ENCODE peak calls at places on chromosomes 13 and 19, in four cellular contexts. G, R, F and P are unnamed samples.
A peak's percentile ranks its signal among the peaks of the same experiment; 100 is the strongest.

GRCh38 chr13:28579334-28579733 is 79.6 kb upstream of the POMP start:
- DNase-seq in G (no peak), R (no peak), F (peak; percentile 45), P (no peak)

GRCh38 chr19:54530866-54531265 is 28.2 kb downstream of the LAIR2 start:
- DNase-seq in G (no peak), R (no peak), F (no peak), P (no peak)

GRCh38 chr19:56960959-56961622 is 120.6 kb upstream of the PEG3 start:
- DNase-seq in G (no peak), R (no peak), F (no peak), P (no peak)

GRCh38 chr19:4557186-4557970 is 2.1 kb downstream of the SEMA6B start:
- DNase-seq in G (no peak), R (no peak), F (peak; percentile 78), P (no peak)

GRCh38 chr13:28753946-28754345 is 35.2 kb upstream of the SLC46A3 start:
- DNase-seq in G (no peak), R (no peak), F (no peak), P (no peak)

GRCh38 chr13:23570931-23571330 is 719 bp downstream of the TNFRSF19 start:
- DNase-seq in G (no peak), R (peak; percentile 47), F (no peak), P (no peak)

GRCh38 chr13:98746968-98747367 is 5.5 kb downstream of the SLC15A1 start:
- DNase-seq in G (peak; percentile 36), R (no peak), F (no peak), P (no peak)

GRCh38 chr13:108269601-108270328 is at the start of gene TNFSF13B:
- DNase-seq in G (peak; percentile 57), R (no peak), F (peak; percentile 82), P (peak; percentile 62)

GRCh38 chr13:111035861-111036260 is 79.2 kb upstream of the ARHGEF7 start:
- DNase-seq in G (no peak), R (no peak), F (no peak), P (no peak)

GRCh38 chr19:13240312-13241022 is 90.3 kb downstream of the IER2 start:
- DNase-seq in G (no peak), R (no peak), F (no peak), P (no peak)

GRCh38 chr13:72295173-72295572 is 428.2 kb upstream of the DACH1 start:
- DNase-seq in G (no peak), R (no peak), F (no peak), P (no peak)

GRCh38 chr13:98677398-98677797 is 75.1 kb downstream of the SLC15A1 start:
- DNase-seq in G (no peak), R (no peak), F (no peak), P (no peak)

GRCh38 chr13:99979453-99980200 is 2.0 kb upstream of the ZIC2 start:
- DNase-seq in G (no peak), R (no peak), F (peak; percentile 70), P (no peak)

GRCh38 chr19:11964496-11964857 is 363 bp upstream of the ZNF763 start:
- DNase-seq in G (no peak), R (no peak), F (no peak), P (no peak)

GRCh38 chr13:33870046-33870668 is 52.2 kb downstream of the RFC3 start:
- DNase-seq in G (no peak), R (no peak), F (no peak), P (no peak)

GRCh38 chr19:41882568-41883462 is at the start of gene ARHGEF1:
- DNase-seq in G (peak; percentile 75), R (no peak), F (no peak), P (peak; percentile 19)

GRCh38 chr19:46392252-46392801 is 21.0 kb downstream of the CCDC8 start:
- DNase-seq in G (no peak), R (no peak), F (no peak), P (no peak)

GRCh38 chr19:1520203-1520780 is 3.6 kb upstream of the PLK5 start:
- DNase-seq in G (no peak), R (no peak), F (no peak), P (no peak)

GRCh38 chr19:53868091-53868891 is 608 bp downstream of the MYADM start:
- DNase-seq in G (peak; percentile 69), R (no peak), F (peak; percentile 66), P (no peak)

GRCh38 chr13:76672422-76672821 is 213.8 kb downstream of the KCTD12 start:
- DNase-seq in G (no peak), R (no peak), F (no peak), P (no peak)

GRCh38 chr19:46625731-46626130 is 842 bp upstream of the PTGIR start:
- DNase-seq in G (no peak), R (no peak), F (no peak), P (no peak)

GRCh38 chr13:103772576-103772975 is 706.4 kb upstream of the SLC10A2 start:
- DNase-seq in G (no peak), R (no peak), F (no peak), P (no peak)

GRCh38 chr19:6125571-6125989 is 9.9 kb upstream of the ACSBG2 start:
- DNase-seq in G (peak; percentile 71), R (peak; percentile 66), F (peak; percentile 81), P (peak; percentile 90)

GRCh38 chr13:100694722-100695644 is 20.4 kb upstream of the TMTC4 start:
- DNase-seq in G (peak; percentile 31), R (no peak), F (peak; percentile 84), P (no peak)

GRCh38 chr13:112067871-112068305 is 939 bp downstream of the SOX1 start:
- DNase-seq in G (no peak), R (no peak), F (peak; percentile 70), P (no peak)

GRCh38 chr13:30438286-30438685 is 16.0 kb downstream of the UBE2L5 start:
- DNase-seq in G (no peak), R (no peak), F (no peak), P (no peak)

GRCh38 chr13:97332725-97333124 is 101.2 kb upstream of the RAP2A start:
- DNase-seq in G (no peak), R (no peak), F (no peak), P (no peak)

GRCh38 chr19:4456566-4456842 is 1.1 kb downstream of the UBXN6 start:
- DNase-seq in G (peak; percentile 36), R (no peak), F (peak; percentile 51), P (peak; percentile 54)

GRCh38 chr19:45523642-45524256 is 16.5 kb downstream of the VASP start:
- DNase-seq in G (peak; percentile 85), R (peak; percentile 67), F (peak; percentile 92), P (peak; percentile 90)

GRCh38 chr13:20185657-20186056 is 7.1 kb downstream of the GJB2 start:
- DNase-seq in G (no peak), R (no peak), F (no peak), P (no peak)

GRCh38 chr19:11106477-11106876 is 17.2 kb downstream of the LDLR start:
- DNase-seq in G (peak; percentile 54), R (no peak), F (no peak), P (no peak)

GRCh38 chr13:106534844-106535551 is 464 bp downstream of the EFNB2 start:
- DNase-seq in G (no peak), R (no peak), F (no peak), P (no peak)

GRCh38 chr19:313988-314815 is 23.0 kb upstream of the PLPP2 start:
- DNase-seq in G (no peak), R (no peak), F (no peak), P (no peak)

GRCh38 chr19:34838248-34838647 is 65.2 kb upstream of the ZNF599 start:
- DNase-seq in G (no peak), R (no peak), F (no peak), P (peak; percentile 14)

GRCh38 chr19:20367811-20368294 is 197.7 kb downstream of the ZNF737 start:
- DNase-seq in G (no peak), R (no peak), F (peak; percentile 75), P (no peak)

GRCh38 chr13:77831870-77832269 is 86.8 kb downstream of the EDNRB start:
- DNase-seq in G (no peak), R (no peak), F (no peak), P (peak; percentile 62)